ENCODE peak calls at places on chromosome 2, in nine cellular contexts. Y, K, M, V, D, O, Q, A and L are unnamed samples.

GRCh38 chr2:27369471-27370025 is 590 bp downstream of the EIF2B4 start:
- DNase-seq in A (peak; percentile 71), D (no peak), O (no peak), M (no peak), Q (no peak), Y (peak; percentile 25), K (no peak), V (no peak), L (peak; percentile 40)

GRCh38 chr2:232331071-232331470 is 47.5 kb upstream of the ALPP start:
- DNase-seq in A (peak; percentile 29), Y (no peak), Q (no peak), O (no peak), D (no peak), K (no peak), V (peak; percentile 73), M (no peak), L (no peak)

GRCh38 chr2:168245074-168245825 is 2.1 kb downstream of the STK39 start:
- DNase-seq in Q (no peak), O (no peak), A (no peak), M (no peak), K (peak; percentile 19), V (no peak), D (no peak), Y (no peak), L (no peak)

GRCh38 chr2:17084882-17085281 is 419.2 kb upstream of the CYRIA start:
- DNase-seq in Y (no peak), M (no peak), O (no peak), K (no peak), V (no peak), Q (no peak), D (no peak), A (no peak), L (no peak)

GRCh38 chr2:28586864-28587263 is 91.0 kb downstream of the PLB1 start:
- DNase-seq in V (no peak), D (peak; percentile 50), M (peak; percentile 41), Y (no peak), O (no peak), K (peak; percentile 53), A (peak; percentile 21), Q (peak; percentile 23), L (no peak)

GRCh38 chr2:170017848-170018492 is 160.0 kb upstream of the MYO3B start:
- DNase-seq in Y (no peak), K (no peak), D (no peak), A (no peak), M (no peak), Q (no peak), V (no peak), O (no peak), L (no peak)

GRCh38 chr2:163011035-163011434 is 172.5 kb upstream of the KCNH7 start:
- DNase-seq in Y (no peak), K (no peak), M (no peak), D (no peak), V (no peak), Q (no peak), O (no peak), A (no peak), L (no peak)

GRCh38 chr2:160482673-160483072 is 10.9 kb downstream of the RBMS1 start:
- DNase-seq in Y (no peak), V (no peak), M (no peak), A (no peak), K (no peak), D (no peak), Q (no peak), O (no peak), L (no peak)

GRCh38 chr2:109214651-109215371 is 85.8 kb downstream of the SH3RF3 start:
- DNase-seq in K (no peak), A (no peak), V (no peak), Y (no peak), M (no peak), D (no peak), Q (peak; percentile 11), O (no peak), L (no peak)

GRCh38 chr2:24892928-24893327 is 27.1 kb downstream of the ADCY3 start:
- DNase-seq in M (no peak), K (no peak), V (no peak), Q (no peak), O (no peak), A (no peak), Y (no peak), D (no peak), L (no peak)

GRCh38 chr2:129565710-129566109 is 413.8 kb upstream of the RAB6C start:
- DNase-seq in V (no peak), O (no peak), M (no peak), Y (no peak), A (no peak), D (no peak), Q (no peak), K (no peak), L (peak; percentile 1)

GRCh38 chr2:230790981-230791380 is 73.8 kb upstream of the ITM2C start:
- DNase-seq in V (no peak), Y (no peak), O (no peak), A (no peak), Q (no peak), M (no peak), D (no peak), K (no peak), L (no peak)

GRCh38 chr2:239951117-239951734 is 73.9 kb downstream of the NDUFA10 start:
- DNase-seq in A (peak; percentile 15), Q (peak; percentile 27), O (no peak), K (no peak), D (no peak), M (no peak), Y (no peak), V (peak; percentile 45), L (no peak)

GRCh38 chr2:198283149-198283548 is 478.8 kb downstream of the PLCL1 start:
- DNase-seq in Q (no peak), Y (no peak), M (no peak), V (no peak), D (no peak), A (no peak), O (no peak), K (no peak), L (no peak)

GRCh38 chr2:70796247-70796646 is 5.8 kb upstream of the FIGLA start:
- DNase-seq in Q (no peak), K (no peak), O (no peak), M (no peak), A (no peak), Y (no peak), V (no peak), D (no peak), L (no peak)

GRCh38 chr2:169476459-169476858 is 2.8 kb upstream of the BBS5 start:
- DNase-seq in K (no peak), V (no peak), A (no peak), Y (no peak), M (no peak), O (no peak), D (no peak), Q (no peak), L (no peak)

GRCh38 chr2:159903404-159904126 is 105.6 kb upstream of the CD302 start:
- DNase-seq in K (peak; percentile 66), D (peak; percentile 43), M (peak; percentile 65), Q (no peak), A (peak; percentile 46), V (peak; percentile 51), O (peak; percentile 20), Y (no peak), L (peak; percentile 21)

GRCh38 chr2:28366149-28366495 is 26.5 kb upstream of the FOSL2 start:
- DNase-seq in O (no peak), Q (no peak), A (no peak), D (no peak), V (peak; percentile 52), M (no peak), Y (no peak), K (no peak), L (no peak)